ENCODE peak calls at places on chromosome 5, in five cellular contexts. R is stimulated activated CD4-positive, alpha-beta T cell treated with anti-CD3 and anti-CD28 coated beads, Interleukin-1b, Interleukin-23, amount 100 ng/mL, for 4 hours; H is dorsolateral prefrontal cortex; T is H7; Q is NCI-H226. L is an unnamed sample.

GRCh38 chr5:57037355-57037754 is 85.4 kb upstream of the MIER3 start:
- DNase-seq in T (peak; percentile 65), R (no peak), H (no peak), Q (peak; percentile 22), L (no peak)

GRCh38 chr5:569358-569867 is 42.7 kb upstream of the CEP72 start:
- DNase-seq in H (no peak), Q (no peak), T (no peak), R (no peak), L (no peak)

GRCh38 chr5:103505581-103506305 is 56.8 kb downstream of the NUDT12 start:
- DNase-seq in T (no peak), R (no peak), H (no peak), Q (peak; percentile 73), L (peak; percentile 72)

GRCh38 chr5:143311428-143311827 is 92.1 kb downstream of the NR3C1 start:
- DNase-seq in H (no peak), Q (peak; percentile 87), T (no peak), R (no peak), L (peak; percentile 82)

GRCh38 chr5:139789116-139789844 is 6.3 kb upstream of the PSD2 start:
- DNase-seq in T (no peak), R (no peak), H (no peak), Q (no peak), L (no peak)

GRCh38 chr5:150579462-150580400 is 60.7 kb upstream of the SYNPO start:
- DNase-seq in T (no peak), R (no peak), Q (no peak), H (no peak), L (no peak)

GRCh38 chr5:31617867-31618266 is 21.1 kb upstream of the PDZD2 start:
- DNase-seq in T (no peak), R (no peak), Q (no peak), H (no peak), L (no peak)

GRCh38 chr5:149517461-149518122 is 33.6 kb downstream of the CSNK1A1 start:
- DNase-seq in T (no peak), R (no peak), Q (no peak), H (no peak), L (no peak)

GRCh38 chr5:138716456-138716924 is 36.7 kb upstream of the CTNNA1 start:
- DNase-seq in H (no peak), T (peak; percentile 61), Q (no peak), R (no peak), L (no peak)

GRCh38 chr5:102754499-102755424 is at the start of gene PAM:
- DNase-seq in H (peak; percentile 43), R (peak; percentile 61), Q (peak; percentile 54), T (peak; percentile 92), L (peak; percentile 57)

GRCh38 chr5:151772029-151772867 is 494 bp downstream of the G3BP1 start:
- DNase-seq in T (peak; percentile 39), R (peak; percentile 12), H (no peak), Q (no peak), L (no peak)

GRCh38 chr5:149313151-149313841 is 32.0 kb upstream of the GRPEL2 start:
- DNase-seq in R (no peak), Q (no peak), T (no peak), H (no peak), L (no peak)

GRCh38 chr5:130141689-130142320 is 237.5 kb downstream of the CHSY3 start:
- DNase-seq in R (no peak), T (peak; percentile 36), Q (peak; percentile 33), H (no peak), L (no peak)

GRCh38 chr5:125006011-125006685 is 259.7 kb upstream of the ZNF608 start:
- DNase-seq in R (no peak), H (no peak), Q (no peak), T (no peak), L (no peak)

L was measured in HFFc6.